ENCODE peak calls at places on chromosomes 11 and 22, in ten cellular contexts. One of them, this sample, is unnamed.

GRCh38 chr11:117928818-117929567 is at the start of gene TMPRSS13:
- DNase-seq in lung: peak
- DNase-seq in kidney epithelial cell: no peak
- DNase-seq in DND-41: peak
- DNase-seq in choroid plexus epithelial cell: no peak
- DNase-seq in astrocyte of the spinal cord: no peak
- DNase-seq in kidney: peak
- DNase-seq in heart right ventricle: no peak
- DNase-seq in natural killer cell: no peak
- DNase-seq in heart left ventricle: no peak
- DNase-seq in this sample: peak

GRCh38 chr11:84419576-84419975 is 1133.4 kb upstream of the CCDC90B start:
- DNase-seq in DND-41: no peak
- DNase-seq in natural killer cell: no peak
- DNase-seq in choroid plexus epithelial cell: no peak
- DNase-seq in kidney epithelial cell: no peak
- DNase-seq in astrocyte of the spinal cord: no peak
- DNase-seq in heart left ventricle: no peak
- DNase-seq in lung: no peak
- DNase-seq in kidney: no peak
- DNase-seq in heart right ventricle: no peak
- DNase-seq in this sample: no peak

GRCh38 chr11:114774599-114775365 is 96.5 kb downstream of the NXPE2 start:
- DNase-seq in lung: peak
- DNase-seq in kidney: no peak
- DNase-seq in kidney epithelial cell: no peak
- DNase-seq in heart left ventricle: peak
- DNase-seq in astrocyte of the spinal cord: peak
- DNase-seq in choroid plexus epithelial cell: peak
- DNase-seq in natural killer cell: no peak
- DNase-seq in heart right ventricle: no peak
- DNase-seq in DND-41: peak
- DNase-seq in this sample: no peak

GRCh38 chr11:109733245-109733644 is 311.3 kb downstream of the C11orf87 start:
- DNase-seq in heart left ventricle: no peak
- DNase-seq in natural killer cell: no peak
- DNase-seq in heart right ventricle: no peak
- DNase-seq in DND-41: no peak
- DNase-seq in lung: no peak
- DNase-seq in kidney: no peak
- DNase-seq in astrocyte of the spinal cord: peak
- DNase-seq in choroid plexus epithelial cell: peak
- DNase-seq in kidney epithelial cell: no peak
- DNase-seq in this sample: no peak

GRCh38 chr11:2529636-2530035 is 84.8 kb downstream of the KCNQ1 start:
- DNase-seq in DND-41: no peak
- DNase-seq in kidney: peak
- DNase-seq in heart right ventricle: peak
- DNase-seq in heart left ventricle: peak
- DNase-seq in natural killer cell: peak
- DNase-seq in lung: no peak
- DNase-seq in kidney epithelial cell: no peak
- DNase-seq in astrocyte of the spinal cord: no peak
- DNase-seq in choroid plexus epithelial cell: no peak
- DNase-seq in this sample: no peak

GRCh38 chr11:60165538-60165937 is 17.3 kb downstream of the MS4A6A start:
- DNase-seq in lung: no peak
- DNase-seq in choroid plexus epithelial cell: no peak
- DNase-seq in heart left ventricle: no peak
- DNase-seq in heart right ventricle: no peak
- DNase-seq in natural killer cell: no peak
- DNase-seq in kidney: no peak
- DNase-seq in astrocyte of the spinal cord: no peak
- DNase-seq in kidney epithelial cell: no peak
- DNase-seq in DND-41: no peak
- DNase-seq in this sample: no peak

GRCh38 chr22:29717789-29718188 is 2.0 kb upstream of the CABP7 start:
- DNase-seq in DND-41: no peak
- DNase-seq in natural killer cell: no peak
- DNase-seq in kidney: no peak
- DNase-seq in lung: no peak
- DNase-seq in astrocyte of the spinal cord: no peak
- DNase-seq in choroid plexus epithelial cell: no peak
- DNase-seq in kidney epithelial cell: no peak
- DNase-seq in heart left ventricle: no peak
- DNase-seq in heart right ventricle: no peak
- DNase-seq in this sample: no peak

GRCh38 chr11:93229876-93230275 is 32.1 kb upstream of the SLC36A4 start:
- DNase-seq in kidney: no peak
- DNase-seq in natural killer cell: no peak
- DNase-seq in kidney epithelial cell: no peak
- DNase-seq in lung: no peak
- DNase-seq in heart right ventricle: no peak
- DNase-seq in DND-41: no peak
- DNase-seq in heart left ventricle: no peak
- DNase-seq in choroid plexus epithelial cell: no peak
- DNase-seq in astrocyte of the spinal cord: no peak
- DNase-seq in this sample: no peak

GRCh38 chr11:38937709-38938108 is 2339.7 kb upstream of the RAG2 start:
- DNase-seq in heart left ventricle: no peak
- DNase-seq in lung: no peak
- DNase-seq in astrocyte of the spinal cord: no peak
- DNase-seq in kidney epithelial cell: no peak
- DNase-seq in choroid plexus epithelial cell: no peak
- DNase-seq in natural killer cell: no peak
- DNase-seq in heart right ventricle: no peak
- DNase-seq in kidney: no peak
- DNase-seq in DND-41: no peak
- DNase-seq in this sample: no peak

GRCh38 chr11:118641463-118642019 is 34.1 kb downstream of the PHLDB1 start:
- DNase-seq in natural killer cell: no peak
- DNase-seq in kidney: peak
- DNase-seq in choroid plexus epithelial cell: no peak
- DNase-seq in DND-41: no peak
- DNase-seq in heart left ventricle: no peak
- DNase-seq in lung: no peak
- DNase-seq in heart right ventricle: no peak
- DNase-seq in kidney epithelial cell: no peak
- DNase-seq in astrocyte of the spinal cord: no peak
- DNase-seq in this sample: no peak

GRCh38 chr11:108647701-108648527 is 17.0 kb upstream of the DDX10 start:
- DNase-seq in astrocyte of the spinal cord: peak
- DNase-seq in natural killer cell: peak
- DNase-seq in choroid plexus epithelial cell: peak
- DNase-seq in heart right ventricle: peak
- DNase-seq in heart left ventricle: peak
- DNase-seq in kidney: no peak
- DNase-seq in lung: peak
- DNase-seq in DND-41: peak
- DNase-seq in kidney epithelial cell: peak
- DNase-seq in this sample: no peak

GRCh38 chr11:31443802-31444201 is 65.6 kb downstream of the IMMP1L start:
- DNase-seq in kidney: no peak
- DNase-seq in heart left ventricle: no peak
- DNase-seq in DND-41: no peak
- DNase-seq in kidney epithelial cell: no peak
- DNase-seq in lung: no peak
- DNase-seq in natural killer cell: no peak
- DNase-seq in choroid plexus epithelial cell: no peak
- DNase-seq in astrocyte of the spinal cord: no peak
- DNase-seq in heart right ventricle: no peak
- DNase-seq in this sample: no peak

GRCh38 chr11:71129624-71130023 is 122.8 kb downstream of the SHANK2 start:
- DNase-seq in lung: no peak
- DNase-seq in astrocyte of the spinal cord: peak
- DNase-seq in heart left ventricle: no peak
- DNase-seq in natural killer cell: no peak
- DNase-seq in kidney epithelial cell: no peak
- DNase-seq in choroid plexus epithelial cell: no peak
- DNase-seq in DND-41: no peak
- DNase-seq in heart right ventricle: no peak
- DNase-seq in kidney: peak
- DNase-seq in this sample: no peak

GRCh38 chr22:41197808-41198585 is 7.1 kb upstream of the L3MBTL2 start:
- DNase-seq in heart right ventricle: peak
- DNase-seq in kidney epithelial cell: no peak
- DNase-seq in DND-41: peak
- DNase-seq in natural killer cell: no peak
- DNase-seq in astrocyte of the spinal cord: no peak
- DNase-seq in kidney: peak
- DNase-seq in choroid plexus epithelial cell: no peak
- DNase-seq in lung: no peak
- DNase-seq in heart left ventricle: peak
- DNase-seq in this sample: no peak

GRCh38 chr11:2541321-2541680 is 96.5 kb downstream of the KCNQ1 start:
- DNase-seq in astrocyte of the spinal cord: no peak
- DNase-seq in kidney: no peak
- DNase-seq in natural killer cell: no peak
- DNase-seq in lung: no peak
- DNase-seq in kidney epithelial cell: no peak
- DNase-seq in DND-41: no peak
- DNase-seq in choroid plexus epithelial cell: no peak
- DNase-seq in heart right ventricle: no peak
- DNase-seq in heart left ventricle: no peak
- DNase-seq in this sample: no peak

DNA sequence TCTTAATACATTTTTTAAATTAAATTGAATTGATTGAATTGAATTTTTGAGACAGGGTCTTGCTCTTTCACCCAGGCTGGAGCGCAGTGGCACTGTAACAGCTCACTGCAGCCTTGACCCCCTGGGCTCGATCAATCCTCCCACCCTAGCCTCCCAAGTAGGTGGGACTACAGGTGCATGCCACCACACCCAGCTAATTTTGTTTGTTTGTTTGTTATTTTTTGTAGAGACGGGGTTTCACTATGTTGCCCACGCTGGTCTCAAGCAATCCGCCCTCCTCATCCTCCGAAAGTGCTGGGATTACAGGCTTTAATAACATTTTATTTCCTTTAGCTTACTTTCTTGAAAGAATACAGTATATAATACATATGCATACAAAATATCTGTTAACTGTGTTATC is 226.9 kb downstream of the BUD13 start:
- DNase-seq in kidney: no peak
- DNase-seq in DND-41: no peak
- DNase-seq in choroid plexus epithelial cell: no peak
- DNase-seq in kidney epithelial cell: no peak
- DNase-seq in astrocyte of the spinal cord: no peak
- DNase-seq in heart right ventricle: no peak
- DNase-seq in heart left ventricle: no peak
- DNase-seq in lung: no peak
- DNase-seq in natural killer cell: no peak
- DNase-seq in this sample: no peak
- TF ChIP-seq CTCF in kidney: no peak
- TF ChIP-seq CTCF in DND-41: no peak
- TF ChIP-seq CTCF in choroid plexus epithelial cell: no peak
- TF ChIP-seq CTCF in kidney epithelial cell: no peak
- TF ChIP-seq CTCF in astrocyte of the spinal cord: no peak
- TF ChIP-seq CTCF in heart right ventricle: no peak
- TF ChIP-seq CTCF in heart left ventricle: no peak
- TF ChIP-seq CTCF in lung: no peak
- TF ChIP-seq CTCF in natural killer cell: no peak
- TF ChIP-seq CTCF in this sample: no peak

DNA sequence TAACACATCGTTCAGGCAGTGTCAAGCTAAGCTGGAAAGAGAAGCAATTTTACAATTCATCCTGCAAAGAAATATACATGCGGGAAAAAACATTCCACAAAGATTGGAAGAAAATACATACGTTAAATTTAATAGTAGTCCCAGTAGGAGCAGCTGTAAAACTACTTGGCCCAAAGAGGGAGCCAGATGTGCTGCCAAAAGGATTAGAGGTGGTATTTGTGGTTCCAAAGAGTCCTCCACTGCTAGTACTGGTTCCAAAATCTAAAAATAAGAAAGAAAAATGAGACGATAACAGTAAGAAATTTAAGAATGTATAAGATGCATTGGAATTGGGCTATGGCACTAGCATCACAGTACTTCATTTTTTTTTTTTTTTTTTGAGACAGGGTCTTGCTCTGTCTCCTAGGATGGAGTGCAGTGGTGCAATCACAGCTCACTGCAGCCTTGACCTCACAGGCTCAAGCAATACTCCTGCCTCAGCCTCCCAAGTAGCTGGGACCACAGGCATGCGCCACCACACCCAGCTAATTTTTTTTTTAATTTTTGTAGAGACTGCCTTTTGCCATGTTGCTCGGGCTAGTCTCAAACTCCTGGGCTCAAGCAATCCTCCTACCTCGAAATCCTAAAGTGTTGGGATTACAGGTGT is 21.5 kb downstream of the NUP98 start:
- DNase-seq in lung: no peak
- DNase-seq in choroid plexus epithelial cell: no peak
- DNase-seq in heart right ventricle: no peak
- DNase-seq in DND-41: no peak
- DNase-seq in heart left ventricle: no peak
- DNase-seq in natural killer cell: no peak
- DNase-seq in astrocyte of the spinal cord: no peak
- DNase-seq in kidney: no peak
- DNase-seq in kidney epithelial cell: no peak
- DNase-seq in this sample: no peak
- TF ChIP-seq CTCF in lung: no peak
- TF ChIP-seq CTCF in choroid plexus epithelial cell: peak
- TF ChIP-seq CTCF in heart right ventricle: no peak
- TF ChIP-seq CTCF in DND-41: no peak
- TF ChIP-seq CTCF in heart left ventricle: no peak
- TF ChIP-seq CTCF in natural killer cell: no peak
- TF ChIP-seq CTCF in astrocyte of the spinal cord: no peak
- TF ChIP-seq CTCF in kidney: no peak
- TF ChIP-seq CTCF in kidney epithelial cell: no peak
- TF ChIP-seq CTCF in this sample: no peak

GRCh38 chr11:134861490-134862107 is 449.6 kb upstream of the B3GAT1 start:
- DNase-seq in kidney epithelial cell: no peak
- DNase-seq in lung: no peak
- DNase-seq in astrocyte of the spinal cord: no peak
- DNase-seq in choroid plexus epithelial cell: no peak
- DNase-seq in natural killer cell: no peak
- DNase-seq in kidney: no peak
- DNase-seq in DND-41: no peak
- DNase-seq in heart right ventricle: no peak
- DNase-seq in heart left ventricle: no peak
- DNase-seq in this sample: no peak
- TF ChIP-seq CTCF in kidney epithelial cell: no peak
- TF ChIP-seq CTCF in lung: no peak
- TF ChIP-seq CTCF in astrocyte of the spinal cord: no peak
- TF ChIP-seq CTCF in choroid plexus epithelial cell: peak
- TF ChIP-seq CTCF in natural killer cell: no peak
- TF ChIP-seq CTCF in kidney: no peak
- TF ChIP-seq CTCF in DND-41: peak
- TF ChIP-seq CTCF in heart right ventricle: no peak
- TF ChIP-seq CTCF in heart left ventricle: no peak
- TF ChIP-seq CTCF in this sample: no peak

DNA sequence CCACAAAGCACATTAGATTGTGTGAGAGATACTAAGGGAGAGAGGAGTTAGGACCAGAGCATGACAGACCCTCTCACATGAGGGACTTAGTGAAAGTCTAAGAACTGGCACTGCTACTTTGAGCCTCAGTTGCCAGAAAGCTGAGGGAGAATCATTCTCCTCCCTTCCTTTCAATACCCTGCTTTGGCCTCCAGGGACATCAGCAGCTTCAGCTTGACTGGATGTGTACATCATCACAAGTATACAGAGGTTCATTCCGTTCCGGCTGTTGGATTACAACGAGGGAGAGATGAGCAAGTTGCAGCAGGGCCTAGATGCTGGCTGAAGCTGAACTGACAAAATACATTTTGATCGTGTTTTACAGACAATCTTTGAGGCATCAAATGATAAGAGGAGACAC is 15.7 kb upstream of the ANO5 start:
- DNase-seq in choroid plexus epithelial cell: no peak
- DNase-seq in heart left ventricle: no peak
- DNase-seq in astrocyte of the spinal cord: no peak
- DNase-seq in kidney: no peak
- DNase-seq in DND-41: no peak
- DNase-seq in kidney epithelial cell: no peak
- DNase-seq in heart right ventricle: no peak
- DNase-seq in natural killer cell: no peak
- DNase-seq in lung: no peak
- DNase-seq in this sample: no peak
- TF ChIP-seq CTCF in choroid plexus epithelial cell: no peak
- TF ChIP-seq CTCF in heart left ventricle: no peak
- TF ChIP-seq CTCF in astrocyte of the spinal cord: no peak
- TF ChIP-seq CTCF in kidney: no peak
- TF ChIP-seq CTCF in DND-41: no peak
- TF ChIP-seq CTCF in kidney epithelial cell: no peak
- TF ChIP-seq CTCF in heart right ventricle: no peak
- TF ChIP-seq CTCF in natural killer cell: no peak
- TF ChIP-seq CTCF in lung: no peak
- TF ChIP-seq CTCF in this sample: no peak